ENCODE peak calls at places on chromosomes 3 and 15, in eight cellular contexts. G, P, J, F, X, E, H and O are unnamed samples.

GRCh38 chr3:149969110-149969944 is 1.4 kb downstream of the PFN2 start:
- DNase-seq in X (no peak), P (peak; percentile 89), H (peak; percentile 83), J (peak; percentile 60), F (no peak), E (peak; percentile 68), G (peak; percentile 11), O (no peak)

GRCh38 chr3:155741081-155741480 is 3.8 kb downstream of the PLCH1 start:
- DNase-seq in H (no peak), J (peak; percentile 30), F (no peak), P (no peak), G (no peak), E (no peak), X (no peak), O (no peak)

GRCh38 chr15:36468746-36469145 is 110.7 kb upstream of the CDIN1 start:
- DNase-seq in H (no peak), F (no peak), E (peak; percentile 100), G (no peak), X (no peak), P (peak; percentile 74), J (no peak), O (no peak)

GRCh38 chr3:150094150-150094932 is 123.6 kb upstream of the PFN2 start:
- DNase-seq in F (no peak), J (no peak), X (no peak), P (peak; percentile 37), H (no peak), G (no peak), E (no peak), O (no peak)

GRCh38 chr3:174023445-174023844 is 625.9 kb downstream of the NLGN1 start:
- DNase-seq in G (peak; percentile 10), E (no peak), P (no peak), H (peak; percentile 26), J (no peak), F (no peak), X (no peak), O (no peak)

GRCh38 chr3:117887896-117888295 is 1146.8 kb downstream of the IGSF11 start:
- DNase-seq in F (no peak), E (no peak), G (no peak), H (no peak), J (no peak), P (peak; percentile 23), X (no peak), O (no peak)

GRCh38 chr3:20773320-20773984 is 587.4 kb upstream of the SGO1 start:
- DNase-seq in E (no peak), P (no peak), J (no peak), X (no peak), H (no peak), G (no peak), F (no peak), O (no peak)

GRCh38 chr3:18635215-18635614 is 210.1 kb upstream of the SATB1 start:
- DNase-seq in H (no peak), E (no peak), J (no peak), P (no peak), G (no peak), X (no peak), F (no peak), O (no peak)

GRCh38 chr3:137097852-137098251 is 140.1 kb downstream of the IL20RB start:
- DNase-seq in X (no peak), J (no peak), H (no peak), G (no peak), F (no peak), P (no peak), E (no peak), O (no peak)

GRCh38 chr3:188497021-188497420 is 343.1 kb downstream of the LPP start:
- DNase-seq in F (no peak), G (no peak), P (peak; percentile 66), H (no peak), E (no peak), J (no peak), X (no peak), O (no peak)

GRCh38 chr3:65925254-65925954 is 113.3 kb downstream of the MAGI1 start:
- DNase-seq in G (no peak), X (no peak), F (no peak), P (no peak), H (no peak), E (no peak), J (no peak), O (no peak)

GRCh38 chr3:185912929-185913901 is 24.6 kb downstream of the TRA2B start:
- DNase-seq in H (no peak), P (no peak), E (no peak), X (no peak), G (no peak), J (no peak), F (no peak), O (no peak)

GRCh38 chr15:48570838-48571237 is 74.7 kb downstream of the FBN1 start:
- DNase-seq in X (no peak), E (no peak), P (no peak), J (no peak), F (no peak), G (no peak), H (peak; percentile 59), O (no peak)

GRCh38 chr3:127654374-127654773 is 18.4 kb upstream of the ABTB1 start:
- DNase-seq in P (no peak), G (no peak), X (no peak), H (no peak), J (no peak), E (no peak), F (no peak), O (no peak)

GRCh38 chr15:61503383-61503969 is 274.4 kb upstream of the RORA start:
- DNase-seq in E (no peak), G (no peak), J (no peak), P (no peak), F (no peak), H (no peak), X (no peak), O (no peak)

GRCh38 chr3:106183762-106184391 is 315.1 kb upstream of the CBLB start:
- DNase-seq in E (peak; percentile 43), F (no peak), X (no peak), G (no peak), P (peak; percentile 39), H (no peak), J (no peak), O (no peak)

GRCh38 chr15:65550681-65551098 is 20.4 kb downstream of the HACD3 start:
- DNase-seq in G (no peak), F (no peak), H (peak; percentile 38), J (no peak), X (no peak), P (peak; percentile 33), E (peak; percentile 45), O (no peak)

GRCh38 chr3:36201546-36201945 is 178.8 kb upstream of the STAC start:
- DNase-seq in P (no peak), F (no peak), X (no peak), J (no peak), H (no peak), E (no peak), G (no peak), O (no peak)

GRCh38 chr3:19254189-19254588 is 105.9 kb downstream of the KCNH8 start:
- DNase-seq in J (no peak), E (no peak), X (no peak), F (no peak), G (no peak), H (no peak), P (no peak), O (no peak)

GRCh38 chr15:99762288-99762687 is 29.1 kb upstream of the LYSMD4 start:
- DNase-seq in G (no peak), J (no peak), P (peak; percentile 20), F (no peak), E (no peak), X (no peak), H (no peak), O (no peak)

GRCh38 chr3:150407818-150408231 is 273 bp upstream of the TSC22D2 start:
- DNase-seq in E (no peak), H (peak; percentile 90), J (peak; percentile 96), F (no peak), G (peak; percentile 26), X (no peak), P (peak; percentile 71), O (no peak)

GRCh38 chr3:180802837-180803236 is 109.6 kb upstream of the FXR1 start:
- DNase-seq in X (no peak), G (no peak), J (no peak), P (peak; percentile 9), H (peak; percentile 74), E (no peak), F (no peak), O (no peak)

GRCh38 chr3:142779591-142779990 is 55.8 kb downstream of the TRPC1 start:
- DNase-seq in E (no peak), J (no peak), X (no peak), G (no peak), P (peak; percentile 13), F (no peak), H (no peak), O (no peak)